ENCODE peak calls at places on chromosomes 13 and 19, in five cellular contexts. U is fibroblast of pulmonary artery, Y is LoVo, H is astrocyte of the hippocampus, V is NCI-H1694 treated with DMSO at 0.1 percent for 48 hours. R is an unnamed sample.

GRCh38 chr13:108033800-108034707 is 181.3 kb downstream of the LIG4 start:
- DNase-seq in U (peak; percentile 4), Y (no peak), H (peak; percentile 2), V (no peak), R (no peak)

GRCh38 chr19:48830088-48830487 is 6.2 kb downstream of the HSD17B14 start:
- DNase-seq in U (no peak), Y (no peak), H (no peak), V (no peak), R (no peak)

GRCh38 chr19:18756896-18757295 is 34.2 kb downstream of the COMP start:
- DNase-seq in U (no peak), Y (no peak), H (no peak), V (no peak), R (no peak)

GRCh38 chr13:21668665-21669599 is 1.9 kb upstream of the FGF9 start:
- DNase-seq in U (peak; percentile 21), Y (no peak), H (peak; percentile 63), V (no peak), R (peak; percentile 38)

GRCh38 chr19:42198676-42199439 is 18.6 kb downstream of the DEDD2 start:
- DNase-seq in U (no peak), Y (no peak), H (no peak), V (no peak), R (peak; percentile 30)

GRCh38 chr13:73717632-73718031 is 416.6 kb downstream of the KLF12 start:
- DNase-seq in U (peak; percentile 52), Y (peak; percentile 24), H (peak; percentile 65), V (no peak), R (no peak)

GRCh38 chr13:106109391-106109791 is 426.1 kb downstream of the EFNB2 start:
- DNase-seq in U (peak; percentile 43), Y (no peak), H (peak; percentile 51), V (no peak), R (no peak)

GRCh38 chr13:20901668-20902437 is 693 bp downstream of the XPO4 start:
- DNase-seq in U (peak; percentile 26), Y (peak; percentile 31), H (peak; percentile 40), V (peak; percentile 4), R (no peak)

GRCh38 chr13:51620165-51620983 is 36.1 kb downstream of the WDFY2 start:
- DNase-seq in U (no peak), Y (no peak), H (no peak), V (no peak), R (no peak)

GRCh38 chr13:100872761-100873160 is 198.2 kb upstream of the TMTC4 start:
- DNase-seq in U (peak; percentile 28), Y (no peak), H (no peak), V (no peak), R (no peak)

GRCh38 chr13:22915442-22916082 is 265.2 kb upstream of the SGCG start:
- DNase-seq in U (peak; percentile 45), Y (peak; percentile 3), H (peak; percentile 84), V (no peak), R (no peak)

GRCh38 chr13:90951663-90952062 is 395.8 kb upstream of the MIR17HG start:
- DNase-seq in U (no peak), Y (no peak), H (no peak), V (no peak), R (no peak)

GRCh38 chr13:113305208-113305607 is 8.2 kb downstream of the LAMP1 start:
- DNase-seq in U (no peak), Y (no peak), H (peak; percentile 82), V (peak; percentile 38), R (no peak)

GRCh38 chr19:16599655-16600346 is 27.6 kb upstream of the SLC35E1 start:
- DNase-seq in U (no peak), Y (no peak), H (no peak), V (no peak), R (no peak)